ENCODE peak calls at places on chromosomes 6 and 20, in six cellular contexts. One of them, this sample, is unnamed.

GRCh38 chr6:71420693-71421328 is 132.2 kb downstream of the OGFRL1 start:
- DNase-seq in activated gamma-delta T cell treated with Interleukin-2 at 50 U/mL for 16 hours: no peak
- DNase-seq in stimulated activated CD4-positive, alpha-beta T cell treated with anti-CD3 and anti-CD28 coated beads, Interleukin-2, amount 100 ng/mL, for 24 hours: peak; percentile 44
- DNase-seq in AG09309: peak; percentile 77
- DNase-seq in activated CD4-positive, alpha-beta T cell treated with anti-CD3 and anti-CD28 coated beads, Interleukin-2, amount 10 ng/mL, durations not matched to agents 7 days and 5 days: no peak
- DNase-seq in hypothalamus: peak; percentile 80
- DNase-seq in this sample: no peak

GRCh38 chr6:18327621-18328548 is 59.3 kb upstream of the RNF144B start:
- DNase-seq in activated gamma-delta T cell treated with Interleukin-2 at 50 U/mL for 16 hours: no peak
- DNase-seq in stimulated activated CD4-positive, alpha-beta T cell treated with anti-CD3 and anti-CD28 coated beads, Interleukin-2, amount 100 ng/mL, for 24 hours: no peak
- DNase-seq in AG09309: no peak
- DNase-seq in activated CD4-positive, alpha-beta T cell treated with anti-CD3 and anti-CD28 coated beads, Interleukin-2, amount 10 ng/mL, durations not matched to agents 7 days and 5 days: no peak
- DNase-seq in hypothalamus: no peak
- DNase-seq in this sample: no peak

GRCh38 chr20:21514553-21515251 is 838 bp upstream of the NKX2-2 start:
- DNase-seq in activated gamma-delta T cell treated with Interleukin-2 at 50 U/mL for 16 hours: no peak
- DNase-seq in stimulated activated CD4-positive, alpha-beta T cell treated with anti-CD3 and anti-CD28 coated beads, Interleukin-2, amount 100 ng/mL, for 24 hours: no peak
- DNase-seq in AG09309: no peak
- DNase-seq in activated CD4-positive, alpha-beta T cell treated with anti-CD3 and anti-CD28 coated beads, Interleukin-2, amount 10 ng/mL, durations not matched to agents 7 days and 5 days: no peak
- DNase-seq in hypothalamus: no peak
- DNase-seq in this sample: no peak

GRCh38 chr6:169863149-169863525 is 111.7 kb downstream of the ERMARD start:
- DNase-seq in activated gamma-delta T cell treated with Interleukin-2 at 50 U/mL for 16 hours: no peak
- DNase-seq in stimulated activated CD4-positive, alpha-beta T cell treated with anti-CD3 and anti-CD28 coated beads, Interleukin-2, amount 100 ng/mL, for 24 hours: no peak
- DNase-seq in AG09309: no peak
- DNase-seq in activated CD4-positive, alpha-beta T cell treated with anti-CD3 and anti-CD28 coated beads, Interleukin-2, amount 10 ng/mL, durations not matched to agents 7 days and 5 days: no peak
- DNase-seq in hypothalamus: no peak
- DNase-seq in this sample: no peak

GRCh38 chr6:111061493-111061892 is 25.8 kb upstream of the SLC16A10 start:
- DNase-seq in activated gamma-delta T cell treated with Interleukin-2 at 50 U/mL for 16 hours: no peak
- DNase-seq in stimulated activated CD4-positive, alpha-beta T cell treated with anti-CD3 and anti-CD28 coated beads, Interleukin-2, amount 100 ng/mL, for 24 hours: no peak
- DNase-seq in AG09309: no peak
- DNase-seq in activated CD4-positive, alpha-beta T cell treated with anti-CD3 and anti-CD28 coated beads, Interleukin-2, amount 10 ng/mL, durations not matched to agents 7 days and 5 days: no peak
- DNase-seq in hypothalamus: no peak
- DNase-seq in this sample: no peak

GRCh38 chr6:132817554-132818403 is 3.4 kb downstream of the RPS12 start:
- DNase-seq in activated gamma-delta T cell treated with Interleukin-2 at 50 U/mL for 16 hours: no peak
- DNase-seq in stimulated activated CD4-positive, alpha-beta T cell treated with anti-CD3 and anti-CD28 coated beads, Interleukin-2, amount 100 ng/mL, for 24 hours: no peak
- DNase-seq in AG09309: no peak
- DNase-seq in activated CD4-positive, alpha-beta T cell treated with anti-CD3 and anti-CD28 coated beads, Interleukin-2, amount 10 ng/mL, durations not matched to agents 7 days and 5 days: no peak
- DNase-seq in hypothalamus: no peak
- DNase-seq in this sample: no peak

GRCh38 chr6:52535711-52536423 is 41.0 kb downstream of the TRAM2 start:
- DNase-seq in activated gamma-delta T cell treated with Interleukin-2 at 50 U/mL for 16 hours: no peak
- DNase-seq in stimulated activated CD4-positive, alpha-beta T cell treated with anti-CD3 and anti-CD28 coated beads, Interleukin-2, amount 100 ng/mL, for 24 hours: no peak
- DNase-seq in AG09309: no peak
- DNase-seq in activated CD4-positive, alpha-beta T cell treated with anti-CD3 and anti-CD28 coated beads, Interleukin-2, amount 10 ng/mL, durations not matched to agents 7 days and 5 days: no peak
- DNase-seq in hypothalamus: no peak
- DNase-seq in this sample: peak; percentile 88

GRCh38 chr20:35621560-35621946 is 5.9 kb downstream of the SPAG4 start:
- DNase-seq in activated gamma-delta T cell treated with Interleukin-2 at 50 U/mL for 16 hours: no peak
- DNase-seq in stimulated activated CD4-positive, alpha-beta T cell treated with anti-CD3 and anti-CD28 coated beads, Interleukin-2, amount 100 ng/mL, for 24 hours: no peak
- DNase-seq in AG09309: no peak
- DNase-seq in activated CD4-positive, alpha-beta T cell treated with anti-CD3 and anti-CD28 coated beads, Interleukin-2, amount 10 ng/mL, durations not matched to agents 7 days and 5 days: no peak
- DNase-seq in hypothalamus: no peak
- DNase-seq in this sample: no peak

GRCh38 chr6:49202923-49203322 is 260.1 kb downstream of the MMUT start:
- DNase-seq in activated gamma-delta T cell treated with Interleukin-2 at 50 U/mL for 16 hours: no peak
- DNase-seq in stimulated activated CD4-positive, alpha-beta T cell treated with anti-CD3 and anti-CD28 coated beads, Interleukin-2, amount 100 ng/mL, for 24 hours: no peak
- DNase-seq in AG09309: no peak
- DNase-seq in activated CD4-positive, alpha-beta T cell treated with anti-CD3 and anti-CD28 coated beads, Interleukin-2, amount 10 ng/mL, durations not matched to agents 7 days and 5 days: no peak
- DNase-seq in hypothalamus: no peak
- DNase-seq in this sample: no peak

GRCh38 chr6:132552372-132552771 is at the start of gene TAAR8:
- DNase-seq in activated gamma-delta T cell treated with Interleukin-2 at 50 U/mL for 16 hours: no peak
- DNase-seq in stimulated activated CD4-positive, alpha-beta T cell treated with anti-CD3 and anti-CD28 coated beads, Interleukin-2, amount 100 ng/mL, for 24 hours: no peak
- DNase-seq in AG09309: no peak
- DNase-seq in activated CD4-positive, alpha-beta T cell treated with anti-CD3 and anti-CD28 coated beads, Interleukin-2, amount 10 ng/mL, durations not matched to agents 7 days and 5 days: no peak
- DNase-seq in hypothalamus: no peak
- DNase-seq in this sample: no peak

GRCh38 chr20:12570371-12570770 is 438.4 kb upstream of the SPTLC3 start:
- DNase-seq in activated gamma-delta T cell treated with Interleukin-2 at 50 U/mL for 16 hours: no peak
- DNase-seq in stimulated activated CD4-positive, alpha-beta T cell treated with anti-CD3 and anti-CD28 coated beads, Interleukin-2, amount 100 ng/mL, for 24 hours: no peak
- DNase-seq in AG09309: no peak
- DNase-seq in activated CD4-positive, alpha-beta T cell treated with anti-CD3 and anti-CD28 coated beads, Interleukin-2, amount 10 ng/mL, durations not matched to agents 7 days and 5 days: no peak
- DNase-seq in hypothalamus: no peak
- DNase-seq in this sample: peak; percentile 14

This sample was measured in Jurkat, Clone E6-1.